ENCODE peak calls at places on chromosome 21, in six cellular contexts. One of them, this sample, is unnamed. For H3K9me2 and H3K4me1, the result is how much of the 10 kb centered on the place peaks cover.

GRCh38 chr21:39388038-39388810 is 39.3 kb upstream of the HMGN1 start:
- DNase-seq in SK-N-SH: peak
- DNase-seq in PC-3: peak
- DNase-seq in MM.1S: peak
- DNase-seq in GM23248: peak
- DNase-seq in HCT116: peak
- DNase-seq in this sample: peak

GRCh38 chr21:14995695-14996490 is 68.9 kb downstream of the NRIP1 start:
- DNase-seq in GM23248: peak
- DNase-seq in PC-3: peak
- DNase-seq in SK-N-SH: no peak
- DNase-seq in HCT116: no peak
- DNase-seq in MM.1S: no peak
- DNase-seq in this sample: no peak

GRCh38 chr21:31366825-31367224 is 22.8 kb upstream of the TIAM1 start:
- DNase-seq in GM23248: peak
- DNase-seq in HCT116: peak
- DNase-seq in SK-N-SH: no peak
- DNase-seq in PC-3: peak
- DNase-seq in MM.1S: no peak
- DNase-seq in this sample: no peak

GRCh38 chr21:44078411-44078981 is 28.7 kb upstream of the PWP2 start:
- DNase-seq in HCT116: no peak
- DNase-seq in MM.1S: no peak
- DNase-seq in GM23248: no peak
- DNase-seq in SK-N-SH: no peak
- DNase-seq in PC-3: no peak
- DNase-seq in this sample: no peak

GRCh38 chr21:44286086-44286715 is 525 bp downstream of the AIRE start:
- DNase-seq in GM23248: no peak
- DNase-seq in PC-3: no peak
- DNase-seq in SK-N-SH: no peak
- DNase-seq in MM.1S: no peak
- DNase-seq in HCT116: no peak
- DNase-seq in this sample: no peak

GRCh38 chr21:40166291-40166843 is 299.1 kb downstream of the PCP4 start:
- DNase-seq in MM.1S: no peak
- DNase-seq in HCT116: no peak
- DNase-seq in PC-3: no peak
- DNase-seq in SK-N-SH: no peak
- DNase-seq in GM23248: no peak
- DNase-seq in this sample: no peak

GRCh38 chr21:37862536-37862935 is 53.7 kb downstream of the KCNJ6 start:
- DNase-seq in PC-3: peak
- DNase-seq in GM23248: peak
- DNase-seq in MM.1S: no peak
- DNase-seq in HCT116: no peak
- DNase-seq in SK-N-SH: peak
- DNase-seq in this sample: peak

GRCh38 chr21:38987551-38988210 is 182.0 kb downstream of the ETS2 start:
- DNase-seq in GM23248: peak
- DNase-seq in MM.1S: no peak
- DNase-seq in SK-N-SH: no peak
- DNase-seq in HCT116: no peak
- DNase-seq in PC-3: no peak
- DNase-seq in this sample: no peak

GRCh38 chr21:37208056-37208705 is 59.0 kb downstream of the VPS26C start:
- DNase-seq in SK-N-SH: peak
- DNase-seq in GM23248: peak
- DNase-seq in MM.1S: peak
- DNase-seq in HCT116: no peak
- DNase-seq in PC-3: no peak
- DNase-seq in this sample: peak

GRCh38 chr21:36635991-36636390 is 62.9 kb upstream of the SIM2 start:
- DNase-seq in GM23248: no peak
- DNase-seq in HCT116: no peak
- DNase-seq in SK-N-SH: no peak
- DNase-seq in MM.1S: no peak
- DNase-seq in PC-3: no peak
- DNase-seq in this sample: no peak

GRCh38 chr21:38166214-38166547 is 90.6 kb upstream of the KCNJ15 start:
- DNase-seq in MM.1S: no peak
- DNase-seq in GM23248: peak
- DNase-seq in PC-3: no peak
- DNase-seq in HCT116: no peak
- DNase-seq in SK-N-SH: peak
- DNase-seq in this sample: no peak

GRCh38 chr21:31752352-31752751 is 20.4 kb upstream of the SCAF4 start:
- DNase-seq in MM.1S: no peak
- DNase-seq in PC-3: peak
- DNase-seq in SK-N-SH: no peak
- DNase-seq in HCT116: no peak
- DNase-seq in GM23248: peak
- DNase-seq in this sample: no peak

GRCh38 chr21:38982096-38982495 is 176.4 kb downstream of the ETS2 start:
- DNase-seq in SK-N-SH: no peak
- DNase-seq in GM23248: no peak
- DNase-seq in PC-3: no peak
- DNase-seq in MM.1S: no peak
- DNase-seq in HCT116: no peak
- DNase-seq in this sample: no peak

GRCh38 chr21:44602474-44602871 is 2.1 kb downstream of the KRTAP10-7 start:
- DNase-seq in PC-3: no peak
- DNase-seq in HCT116: no peak
- DNase-seq in GM23248: no peak
- DNase-seq in MM.1S: no peak
- DNase-seq in SK-N-SH: peak
- DNase-seq in this sample: no peak

GRCh38 chr21:43343095-43343991 is 83.6 kb downstream of the SIK1 start:
- DNase-seq in GM23248: no peak
- DNase-seq in HCT116: no peak
- DNase-seq in PC-3: peak
- DNase-seq in SK-N-SH: no peak
- DNase-seq in MM.1S: no peak
- DNase-seq in this sample: no peak

GRCh38 chr21:45228171-45228641 is 59.5 kb downstream of the POFUT2 start:
- DNase-seq in HCT116: peak
- DNase-seq in GM23248: peak
- DNase-seq in PC-3: peak
- DNase-seq in MM.1S: no peak
- DNase-seq in SK-N-SH: no peak
- DNase-seq in this sample: no peak

GRCh38 chr21:22575165-22575584 is 1577.0 kb downstream of the NCAM2 start:
- DNase-seq in PC-3: peak
- DNase-seq in SK-N-SH: peak
- DNase-seq in HCT116: no peak
- DNase-seq in MM.1S: peak
- DNase-seq in GM23248: no peak
- DNase-seq in this sample: no peak

GRCh38 chr21:17231124-17231523 is 281.7 kb upstream of the CXADR start:
- DNase-seq in GM23248: no peak
- DNase-seq in PC-3: no peak
- DNase-seq in HCT116: no peak
- DNase-seq in MM.1S: no peak
- DNase-seq in SK-N-SH: no peak
- DNase-seq in this sample: no peak

GRCh38 chr21:44972301-44972814 is 32.5 kb downstream of the SLX9 start:
- DNase-seq in SK-N-SH: no peak
- DNase-seq in HCT116: no peak
- DNase-seq in PC-3: peak
- DNase-seq in MM.1S: no peak
- DNase-seq in GM23248: no peak
- DNase-seq in this sample: peak

GRCh38 chr21:38915546-38915945 is 109.8 kb downstream of the ETS2 start:
- DNase-seq in SK-N-SH: no peak
- DNase-seq in MM.1S: no peak
- DNase-seq in PC-3: no peak
- DNase-seq in GM23248: no peak
- DNase-seq in HCT116: no peak
- DNase-seq in this sample: no peak

GRCh38 chr21:43918385-43918947 is 53.4 kb downstream of the AGPAT3 start:
- DNase-seq in PC-3: no peak
- DNase-seq in MM.1S: no peak
- DNase-seq in HCT116: no peak
- DNase-seq in GM23248: no peak
- DNase-seq in SK-N-SH: no peak
- DNase-seq in this sample: no peak

GRCh38 chr21:25790122-25790951 is 55.6 kb downstream of the GABPA start:
- DNase-seq in GM23248: peak
- DNase-seq in SK-N-SH: peak
- DNase-seq in HCT116: peak
- DNase-seq in PC-3: peak
- DNase-seq in MM.1S: peak
- DNase-seq in this sample: peak

GRCh38 chr21:15005391-15005790 is 59.4 kb downstream of the NRIP1 start:
- DNase-seq in SK-N-SH: no peak
- DNase-seq in MM.1S: no peak
- DNase-seq in HCT116: no peak
- DNase-seq in PC-3: no peak
- DNase-seq in GM23248: peak
- DNase-seq in this sample: no peak

GRCh38 chr21:38527737-38528136 is 29.5 kb upstream of the ERG start:
- DNase-seq in HCT116: no peak
- DNase-seq in GM23248: no peak
- DNase-seq in MM.1S: no peak
- DNase-seq in SK-N-SH: no peak
- DNase-seq in PC-3: no peak
- DNase-seq in this sample: no peak

GRCh38 chr21:36385909-36386642 is 884 bp downstream of the CHAF1B start:
- DNase-seq in MM.1S: no peak
- DNase-seq in PC-3: peak
- DNase-seq in GM23248: peak
- DNase-seq in SK-N-SH: peak
- DNase-seq in HCT116: no peak
- DNase-seq in this sample: no peak

GRCh38 chr21:38258803-38259485 is 2.2 kb downstream of the KCNJ15 start:
- DNase-seq in PC-3: peak
- DNase-seq in SK-N-SH: no peak
- DNase-seq in MM.1S: no peak
- DNase-seq in GM23248: peak
- DNase-seq in HCT116: no peak
- DNase-seq in this sample: no peak

GRCh38 chr21:38352536-38353219 is 95.9 kb downstream of the KCNJ15 start:
- DNase-seq in GM23248: peak
- DNase-seq in HCT116: peak
- DNase-seq in PC-3: peak
- DNase-seq in MM.1S: peak
- DNase-seq in SK-N-SH: peak
- DNase-seq in this sample: peak

GRCh38 chr21:28858424-28858823 is 134.3 kb downstream of the LTN1 start:
- DNase-seq in SK-N-SH: no peak
- DNase-seq in GM23248: no peak
- DNase-seq in HCT116: no peak
- DNase-seq in MM.1S: no peak
- DNase-seq in PC-3: no peak
- DNase-seq in this sample: no peak
- H3K9me2 ChIP-seq in SK-N-SH: under half
- H3K9me2 ChIP-seq in GM23248: under half
- H3K9me2 ChIP-seq in HCT116: under half
- H3K9me2 ChIP-seq in MM.1S: under half
- H3K9me2 ChIP-seq in PC-3: under half
- H3K9me2 ChIP-seq in this sample: under half

GRCh38 chr21:41703857-41704501 is 62.9 kb downstream of the RIPK4 start:
- DNase-seq in HCT116: no peak
- DNase-seq in GM23248: no peak
- DNase-seq in MM.1S: peak
- DNase-seq in SK-N-SH: no peak
- DNase-seq in PC-3: peak
- DNase-seq in this sample: no peak
- H3K4me1 ChIP-seq in HCT116: under half
- H3K4me1 ChIP-seq in GM23248: under half
- H3K4me1 ChIP-seq in MM.1S: under half
- H3K4me1 ChIP-seq in SK-N-SH: under half
- H3K4me1 ChIP-seq in PC-3: half or more
- H3K4me1 ChIP-seq in this sample: under half

DNA sequence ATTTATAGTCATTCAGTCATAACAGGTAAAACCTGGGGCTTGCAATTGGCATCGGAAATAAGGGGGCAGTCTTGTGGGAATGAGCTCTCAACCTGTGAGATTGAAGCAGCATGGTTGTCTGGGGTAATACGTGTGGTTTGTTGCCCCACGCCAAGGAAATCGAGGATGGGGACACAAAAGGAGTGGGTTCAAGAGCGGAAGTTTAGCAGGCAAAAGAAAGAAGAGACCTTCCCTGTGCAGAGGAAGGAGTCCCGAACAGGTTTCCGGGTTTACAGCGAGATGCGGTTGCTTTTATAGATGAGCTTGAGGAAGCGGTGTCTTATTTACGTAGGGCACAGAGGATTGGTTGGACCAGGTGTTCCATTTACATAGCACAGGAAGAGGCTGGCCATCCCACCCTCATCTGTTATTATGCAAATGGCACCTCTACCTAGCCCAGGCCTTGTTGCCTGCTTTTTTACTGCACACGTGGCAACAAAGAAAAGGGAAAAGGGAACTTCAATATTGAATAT is 37.3 kb downstream of the IFNAR1 start:
- DNase-seq in SK-N-SH: no peak
- DNase-seq in HCT116: no peak
- DNase-seq in MM.1S: peak
- DNase-seq in GM23248: no peak
- DNase-seq in PC-3: peak
- DNase-seq in this sample: peak
- H3K9ac ChIP-seq in SK-N-SH: no peak
- H3K9ac ChIP-seq in HCT116: no peak
- H3K9ac ChIP-seq in MM.1S: peak
- H3K9ac ChIP-seq in GM23248: no peak
- H3K9ac ChIP-seq in PC-3: peak
- H3K9ac ChIP-seq in this sample: peak

GRCh38 chr21:28758883-28759242 is 233.8 kb downstream of the LTN1 start:
- DNase-seq in GM23248: no peak
- DNase-seq in MM.1S: no peak
- DNase-seq in SK-N-SH: no peak
- DNase-seq in PC-3: no peak
- DNase-seq in HCT116: no peak
- DNase-seq in this sample: no peak

GRCh38 chr21:28761709-28762356 is 230.8 kb downstream of the LTN1 start:
- DNase-seq in MM.1S: no peak
- DNase-seq in PC-3: no peak
- DNase-seq in GM23248: peak
- DNase-seq in HCT116: no peak
- DNase-seq in SK-N-SH: no peak
- DNase-seq in this sample: no peak

GRCh38 chr21:28763809-28764418 is 228.8 kb downstream of the LTN1 start:
- DNase-seq in HCT116: no peak
- DNase-seq in MM.1S: no peak
- DNase-seq in PC-3: no peak
- DNase-seq in SK-N-SH: no peak
- DNase-seq in GM23248: no peak
- DNase-seq in this sample: no peak

GRCh38 chr21:28758042-28758882 is 234.4 kb downstream of the LTN1 start:
- DNase-seq in HCT116: no peak
- DNase-seq in PC-3: peak
- DNase-seq in GM23248: peak
- DNase-seq in MM.1S: no peak
- DNase-seq in SK-N-SH: no peak
- DNase-seq in this sample: no peak

DNA sequence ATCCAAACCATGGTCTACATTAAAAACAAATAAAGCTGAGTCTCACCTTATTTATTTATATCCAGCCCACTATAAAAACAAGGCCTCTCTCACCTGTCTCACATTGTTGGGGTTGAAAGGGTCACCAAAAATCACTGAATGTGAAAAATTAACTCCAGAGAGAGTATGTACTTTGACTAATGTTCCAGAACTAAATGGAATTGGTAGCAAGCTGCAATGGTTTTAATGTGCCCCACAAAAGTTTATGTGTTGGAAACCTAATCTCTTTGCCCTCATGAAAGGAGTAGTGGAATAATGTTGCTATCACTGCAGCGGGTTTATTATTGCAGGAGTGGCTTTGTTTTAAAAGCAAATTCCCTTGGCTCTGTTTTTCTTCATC is 230.3 kb downstream of the LTN1 start:
- DNase-seq in HCT116: no peak
- DNase-seq in MM.1S: no peak
- DNase-seq in PC-3: no peak
- DNase-seq in GM23248: no peak
- DNase-seq in SK-N-SH: no peak
- DNase-seq in this sample: no peak
- H3K9me2 ChIP-seq in HCT116: under half
- H3K9me2 ChIP-seq in MM.1S: under half
- H3K9me2 ChIP-seq in PC-3: under half
- H3K9me2 ChIP-seq in GM23248: under half
- H3K9me2 ChIP-seq in SK-N-SH: under half
- H3K9me2 ChIP-seq in this sample: under half